ENCODE peak calls at places on chromosomes 11 and 22, in six cellular contexts. J is naive thymus-derived CD4-positive, alpha-beta T cell; R is A549; O is CD8-positive, alpha-beta memory T cell; Q is effector memory CD4-positive, alpha-beta T cell; A is uterus. N is an unnamed sample.

GRCh38 chr22:31926969-31927368 is 17.4 kb upstream of the YWHAH start:
- DNase-seq in A (no peak), Q (no peak), R (no peak), O (no peak), J (no peak), N (peak)

GRCh38 chr11:104765401-104765800 is 132.9 kb downstream of the CASP12 start:
- DNase-seq in A (no peak), Q (no peak), J (no peak), O (no peak), R (no peak), N (no peak)

GRCh38 chr11:2399488-2400068 is 972 bp upstream of the TSSC4 start:
- DNase-seq in A (no peak), O (peak), J (no peak), Q (no peak), R (peak), N (no peak)

GRCh38 chr11:23206736-23207336 is 346.6 kb upstream of the CCDC179 start:
- DNase-seq in Q (no peak), J (no peak), O (no peak), R (no peak), A (no peak), N (no peak)

GRCh38 chr11:281486-282161 is 3.4 kb downstream of the NLRP6 start:
- DNase-seq in O (no peak), R (no peak), A (peak), Q (no peak), J (no peak), N (no peak)

GRCh38 chr11:127943152-127943551 is 644.2 kb downstream of the ETS1 start:
- DNase-seq in O (no peak), R (no peak), J (no peak), Q (no peak), A (no peak), N (no peak)

GRCh38 chr11:66706989-66707388 is 22.0 kb downstream of the SPTBN2 start:
- DNase-seq in J (no peak), A (no peak), Q (no peak), R (no peak), O (no peak), N (no peak)

GRCh38 chr11:114821626-114822025 is 143.3 kb downstream of the NXPE2 start:
- DNase-seq in A (no peak), Q (no peak), R (no peak), O (no peak), J (no peak), N (no peak)

GRCh38 chr11:44418438-44418795 is 108.5 kb upstream of the ALX4 start:
- DNase-seq in A (no peak), J (no peak), Q (no peak), O (no peak), R (no peak), N (no peak)

GRCh38 chr11:12293486-12293885 is 83.9 kb upstream of the PARVA start:
- DNase-seq in Q (no peak), R (no peak), O (no peak), A (no peak), J (no peak), N (no peak)

GRCh38 chr22:45549739-45550138 is 47.1 kb downstream of the FBLN1 start:
- DNase-seq in J (no peak), A (no peak), R (no peak), O (no peak), Q (no peak), N (no peak)

GRCh38 chr22:45550416-45550815 is 47.7 kb downstream of the FBLN1 start:
- DNase-seq in Q (no peak), J (no peak), R (no peak), O (no peak), A (no peak), N (no peak)

GRCh38 chr22:45551310-45552016 is 48.8 kb downstream of the FBLN1 start:
- DNase-seq in J (no peak), O (no peak), R (no peak), Q (no peak), A (peak), N (no peak)

GRCh38 chr22:45552017-45552411 is 49.3 kb downstream of the FBLN1 start:
- DNase-seq in Q (no peak), O (no peak), A (no peak), R (no peak), J (no peak), N (no peak)

GRCh38 chr22:45550891-45551290 is 48.2 kb downstream of the FBLN1 start:
- DNase-seq in A (no peak), R (no peak), O (no peak), J (no peak), Q (no peak), N (no peak)
- H3K27ac ChIP-seq in A (peak), R (peak), O (no peak), J (no peak), Q (no peak), N (no peak)

DNA sequence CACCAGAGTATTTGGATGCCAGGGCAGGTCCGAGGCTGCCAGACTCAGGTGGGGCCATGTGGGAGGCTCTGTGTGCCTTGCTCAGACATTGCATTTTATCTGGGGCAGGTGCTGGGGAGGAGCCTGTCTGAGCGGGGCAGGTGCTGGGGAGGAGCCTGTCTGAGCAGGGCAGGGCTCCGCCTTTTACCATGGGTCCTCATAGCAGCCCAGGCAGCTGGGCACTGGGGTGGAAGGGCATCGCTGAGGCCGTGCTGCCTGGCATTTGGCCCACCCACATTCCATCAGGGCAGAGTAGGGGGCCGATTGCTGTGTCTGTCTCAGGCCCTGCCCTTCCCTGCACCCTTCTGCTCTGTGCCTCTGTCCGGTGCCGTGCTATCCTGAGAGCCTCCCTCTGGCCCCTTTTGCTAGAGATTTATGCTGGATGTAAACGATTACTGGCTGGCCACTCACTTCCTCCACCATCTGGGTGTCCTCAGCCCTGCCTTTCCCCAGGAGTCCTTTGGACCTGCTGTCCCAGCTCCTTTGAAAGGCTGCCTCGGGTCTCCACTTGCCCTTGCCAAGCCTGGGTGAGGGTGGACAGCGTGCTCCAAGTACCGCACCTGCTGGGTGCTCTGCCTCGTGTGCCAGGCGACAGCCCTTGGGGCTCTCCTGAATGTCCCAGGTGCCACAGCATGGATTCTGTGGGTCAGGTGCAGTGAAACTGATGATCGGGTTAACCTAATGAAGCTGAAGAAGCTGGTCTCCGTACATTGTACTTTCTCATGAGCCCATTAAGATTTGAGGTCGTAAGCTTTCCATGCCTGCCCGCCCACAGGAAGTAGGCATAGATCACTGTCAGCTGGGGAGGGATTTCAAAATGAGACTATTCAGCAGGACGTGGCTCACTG is 281.6 kb downstream of the TBC1D22A start:
- DNase-seq in A (no peak), J (no peak), O (no peak), R (no peak), Q (no peak), N (no peak)
- H3K27ac ChIP-seq in A (no peak), J (no peak), O (no peak), R (no peak), Q (no peak), N (no peak)

GRCh38 chr11:27201454-27202302 is 161.1 kb downstream of the BBOX1 start:
- DNase-seq in A (peak), Q (no peak), O (no peak), R (peak), J (no peak), N (no peak)
- H3K27ac ChIP-seq in A (peak), Q (no peak), O (peak), R (peak), J (no peak), N (no peak)

GRCh38 chr11:68340003-68340767 is 27.8 kb downstream of the LRP5 start:
- DNase-seq in Q (no peak), R (no peak), J (no peak), O (no peak), A (no peak), N (no peak)
- H3K27ac ChIP-seq in Q (no peak), R (peak), J (no peak), O (no peak), A (no peak), N (no peak)

N was measured in substantia nigra.